ENCODE peak calls at places on chromosomes 1 and 21, in ten cellular contexts. One of them, this sample, is unnamed.

GRCh38 chr1:201230676-201231075 is 40.1 kb downstream of the IGFN1 start:
- DNase-seq in RWPE1: no peak
- DNase-seq in GM12865: no peak
- DNase-seq in AG09309: no peak
- DNase-seq in Calu3: no peak
- DNase-seq in right lobe of liver: no peak
- DNase-seq in IMR-90: no peak
- DNase-seq in GM12864: no peak
- DNase-seq in vagina: no peak
- DNase-seq in fibroblast of mammary gland: no peak
- DNase-seq in this sample: no peak

GRCh38 chr1:56647106-56647505 is 2.0 kb downstream of the PRKAA2 start:
- DNase-seq in RWPE1: no peak
- DNase-seq in GM12865: no peak
- DNase-seq in AG09309: no peak
- DNase-seq in Calu3: no peak
- DNase-seq in right lobe of liver: no peak
- DNase-seq in IMR-90: no peak
- DNase-seq in GM12864: no peak
- DNase-seq in vagina: no peak
- DNase-seq in fibroblast of mammary gland: no peak
- DNase-seq in this sample: no peak

GRCh38 chr1:78104322-78104721 is 58.6 kb downstream of the GIPC2 start:
- DNase-seq in RWPE1: no peak
- DNase-seq in GM12865: no peak
- DNase-seq in AG09309: no peak
- DNase-seq in Calu3: no peak
- DNase-seq in right lobe of liver: no peak
- DNase-seq in IMR-90: peak; percentile 81
- DNase-seq in GM12864: no peak
- DNase-seq in vagina: no peak
- DNase-seq in fibroblast of mammary gland: peak; percentile 96
- DNase-seq in this sample: no peak

GRCh38 chr1:235018161-235018560 is 110.5 kb downstream of the TOMM20 start:
- DNase-seq in RWPE1: peak; percentile 86
- DNase-seq in GM12865: no peak
- DNase-seq in AG09309: peak; percentile 94
- DNase-seq in Calu3: no peak
- DNase-seq in right lobe of liver: no peak
- DNase-seq in IMR-90: peak; percentile 98
- DNase-seq in GM12864: no peak
- DNase-seq in vagina: no peak
- DNase-seq in fibroblast of mammary gland: peak; percentile 97
- DNase-seq in this sample: no peak

GRCh38 chr1:106225406-106225805 is 831.1 kb upstream of the PRMT6 start:
- DNase-seq in RWPE1: no peak
- DNase-seq in GM12865: no peak
- DNase-seq in AG09309: no peak
- DNase-seq in Calu3: no peak
- DNase-seq in right lobe of liver: no peak
- DNase-seq in IMR-90: no peak
- DNase-seq in GM12864: no peak
- DNase-seq in vagina: no peak
- DNase-seq in fibroblast of mammary gland: no peak
- DNase-seq in this sample: no peak

GRCh38 chr1:61853545-61853944 is 111.3 kb downstream of the PATJ start:
- DNase-seq in RWPE1: no peak
- DNase-seq in GM12865: no peak
- DNase-seq in AG09309: peak; percentile 11
- DNase-seq in Calu3: no peak
- DNase-seq in right lobe of liver: no peak
- DNase-seq in IMR-90: peak; percentile 22
- DNase-seq in GM12864: no peak
- DNase-seq in vagina: no peak
- DNase-seq in fibroblast of mammary gland: peak; percentile 50
- DNase-seq in this sample: no peak

GRCh38 chr1:201359873-201360210 is 17.6 kb downstream of the TNNT2 start:
- DNase-seq in RWPE1: no peak
- DNase-seq in GM12865: no peak
- DNase-seq in AG09309: no peak
- DNase-seq in Calu3: no peak
- DNase-seq in right lobe of liver: peak; percentile 14
- DNase-seq in IMR-90: no peak
- DNase-seq in GM12864: no peak
- DNase-seq in vagina: no peak
- DNase-seq in fibroblast of mammary gland: no peak
- DNase-seq in this sample: no peak

GRCh38 chr1:54971317-54971791 is 9.1 kb upstream of the TMEM61 start:
- DNase-seq in RWPE1: peak; percentile 83
- DNase-seq in GM12865: peak; percentile 70
- DNase-seq in AG09309: no peak
- DNase-seq in Calu3: peak; percentile 49
- DNase-seq in right lobe of liver: no peak
- DNase-seq in IMR-90: peak; percentile 35
- DNase-seq in GM12864: peak; percentile 43
- DNase-seq in vagina: peak; percentile 67
- DNase-seq in fibroblast of mammary gland: peak; percentile 17
- DNase-seq in this sample: peak; percentile 49

GRCh38 chr21:31425158-31425557 is 81.1 kb upstream of the TIAM1 start:
- DNase-seq in RWPE1: no peak
- DNase-seq in GM12865: no peak
- DNase-seq in AG09309: no peak
- DNase-seq in Calu3: no peak
- DNase-seq in right lobe of liver: no peak
- DNase-seq in IMR-90: no peak
- DNase-seq in GM12864: no peak
- DNase-seq in vagina: no peak
- DNase-seq in fibroblast of mammary gland: no peak
- DNase-seq in this sample: no peak

GRCh38 chr21:46052703-46053651 is 44.9 kb upstream of the COL6A2 start:
- DNase-seq in RWPE1: no peak
- DNase-seq in GM12865: no peak
- DNase-seq in AG09309: peak; percentile 90
- DNase-seq in Calu3: no peak
- DNase-seq in right lobe of liver: no peak
- DNase-seq in IMR-90: peak; percentile 95
- DNase-seq in GM12864: no peak
- DNase-seq in vagina: peak; percentile 74
- DNase-seq in fibroblast of mammary gland: peak; percentile 98
- DNase-seq in this sample: no peak

GRCh38 chr1:59455206-59455605 is 158.3 kb downstream of the FGGY start:
- DNase-seq in RWPE1: peak; percentile 32
- DNase-seq in GM12865: no peak
- DNase-seq in AG09309: no peak
- DNase-seq in Calu3: no peak
- DNase-seq in right lobe of liver: no peak
- DNase-seq in IMR-90: peak; percentile 80
- DNase-seq in GM12864: no peak
- DNase-seq in vagina: no peak
- DNase-seq in fibroblast of mammary gland: peak; percentile 81
- DNase-seq in this sample: no peak

GRCh38 chr1:221816899-221817298 is 75.0 kb upstream of the DUSP10 start:
- DNase-seq in RWPE1: peak; percentile 51
- DNase-seq in GM12865: no peak
- DNase-seq in AG09309: peak; percentile 59
- DNase-seq in Calu3: no peak
- DNase-seq in right lobe of liver: no peak
- DNase-seq in IMR-90: peak; percentile 99
- DNase-seq in GM12864: no peak
- DNase-seq in vagina: no peak
- DNase-seq in fibroblast of mammary gland: peak; percentile 96
- DNase-seq in this sample: no peak

DNA sequence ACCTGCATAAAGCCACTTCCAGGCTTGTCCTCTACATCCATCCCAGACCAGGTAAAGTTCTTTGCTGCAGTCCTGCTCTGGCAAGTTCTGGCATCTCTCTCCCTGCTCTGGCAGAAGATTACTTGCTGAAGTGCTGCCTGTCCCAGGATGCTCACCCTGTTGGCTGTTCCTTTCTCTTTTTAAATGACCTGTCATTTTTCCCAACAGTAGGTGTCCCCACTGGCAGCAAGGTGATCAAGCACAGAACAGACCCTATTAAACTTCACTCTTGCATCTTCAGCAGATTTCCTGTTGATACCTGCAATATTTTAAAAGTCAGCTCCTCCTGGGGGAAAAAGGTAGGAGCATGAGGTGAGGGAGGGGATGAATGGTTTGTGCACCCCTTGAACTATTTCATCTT is 332.6 kb downstream of the PBX1 start:
- DNase-seq in RWPE1: no peak
- DNase-seq in GM12865: no peak
- DNase-seq in AG09309: no peak
- DNase-seq in Calu3: no peak
- DNase-seq in right lobe of liver: no peak
- DNase-seq in IMR-90: no peak
- DNase-seq in GM12864: no peak
- DNase-seq in vagina: no peak
- DNase-seq in fibroblast of mammary gland: no peak
- DNase-seq in this sample: no peak
- TF ChIP-seq CTCF in RWPE1: no peak
- TF ChIP-seq CTCF in GM12865: no peak
- TF ChIP-seq CTCF in AG09309: no peak
- TF ChIP-seq CTCF in Calu3: no peak
- TF ChIP-seq CTCF in right lobe of liver: no peak
- TF ChIP-seq CTCF in IMR-90: no peak
- TF ChIP-seq CTCF in GM12864: no peak
- TF ChIP-seq CTCF in vagina: no peak
- TF ChIP-seq CTCF in fibroblast of mammary gland: no peak
- TF ChIP-seq CTCF in this sample: no peak

DNA sequence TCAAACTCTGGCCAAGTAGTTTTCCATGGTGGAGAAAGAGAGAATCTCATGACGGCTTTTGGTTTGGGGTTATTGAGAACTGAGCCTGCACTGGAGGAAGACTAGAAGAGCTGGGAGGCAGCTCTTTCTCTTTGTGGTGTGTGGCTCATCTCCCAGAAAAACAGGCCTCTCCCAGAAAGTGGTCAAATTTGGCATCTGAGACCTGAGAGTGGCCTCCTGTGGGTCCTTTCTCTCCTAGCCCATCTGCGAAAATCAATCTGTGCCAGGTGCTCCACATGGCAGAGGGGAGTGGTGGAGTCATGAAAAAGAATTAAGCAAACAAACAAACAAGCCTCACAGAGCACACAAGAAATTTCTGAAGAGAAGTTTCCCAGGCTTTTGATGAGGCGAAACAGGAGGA is 305.0 kb downstream of the ST6GALNAC3 start:
- DNase-seq in RWPE1: no peak
- DNase-seq in GM12865: no peak
- DNase-seq in AG09309: no peak
- DNase-seq in Calu3: no peak
- DNase-seq in right lobe of liver: no peak
- DNase-seq in IMR-90: no peak
- DNase-seq in GM12864: no peak
- DNase-seq in vagina: no peak
- DNase-seq in fibroblast of mammary gland: no peak
- DNase-seq in this sample: no peak
- TF ChIP-seq CTCF in RWPE1: no peak
- TF ChIP-seq CTCF in GM12865: no peak
- TF ChIP-seq CTCF in AG09309: no peak
- TF ChIP-seq CTCF in Calu3: no peak
- TF ChIP-seq CTCF in right lobe of liver: no peak
- TF ChIP-seq CTCF in IMR-90: no peak
- TF ChIP-seq CTCF in GM12864: no peak
- TF ChIP-seq CTCF in vagina: no peak
- TF ChIP-seq CTCF in fibroblast of mammary gland: no peak
- TF ChIP-seq CTCF in this sample: no peak

GRCh38 chr1:16043521-16043920 is at the start of gene CLCNKB:
- DNase-seq in RWPE1: no peak
- DNase-seq in GM12865: no peak
- DNase-seq in AG09309: no peak
- DNase-seq in Calu3: no peak
- DNase-seq in right lobe of liver: no peak
- DNase-seq in IMR-90: no peak
- DNase-seq in GM12864: no peak
- DNase-seq in vagina: no peak
- DNase-seq in fibroblast of mammary gland: no peak
- DNase-seq in this sample: no peak

GRCh38 chr1:16043950-16044349 is 368 bp downstream of the CLCNKB start:
- DNase-seq in RWPE1: no peak
- DNase-seq in GM12865: no peak
- DNase-seq in AG09309: no peak
- DNase-seq in Calu3: no peak
- DNase-seq in right lobe of liver: no peak
- DNase-seq in IMR-90: no peak
- DNase-seq in GM12864: no peak
- DNase-seq in vagina: no peak
- DNase-seq in fibroblast of mammary gland: no peak
- DNase-seq in this sample: no peak

GRCh38 chr1:16038620-16038912 is 5.0 kb upstream of the CLCNKB start:
- DNase-seq in RWPE1: peak; percentile 56
- DNase-seq in GM12865: no peak
- DNase-seq in AG09309: no peak
- DNase-seq in Calu3: peak; percentile 46
- DNase-seq in right lobe of liver: no peak
- DNase-seq in IMR-90: no peak
- DNase-seq in GM12864: no peak
- DNase-seq in vagina: no peak
- DNase-seq in fibroblast of mammary gland: no peak
- DNase-seq in this sample: no peak

GRCh38 chr1:16041200-16041599 is 2.4 kb upstream of the CLCNKB start:
- DNase-seq in RWPE1: no peak
- DNase-seq in GM12865: no peak
- DNase-seq in AG09309: no peak
- DNase-seq in Calu3: no peak
- DNase-seq in right lobe of liver: no peak
- DNase-seq in IMR-90: no peak
- DNase-seq in GM12864: no peak
- DNase-seq in vagina: no peak
- DNase-seq in fibroblast of mammary gland: no peak
- DNase-seq in this sample: no peak

DNA sequence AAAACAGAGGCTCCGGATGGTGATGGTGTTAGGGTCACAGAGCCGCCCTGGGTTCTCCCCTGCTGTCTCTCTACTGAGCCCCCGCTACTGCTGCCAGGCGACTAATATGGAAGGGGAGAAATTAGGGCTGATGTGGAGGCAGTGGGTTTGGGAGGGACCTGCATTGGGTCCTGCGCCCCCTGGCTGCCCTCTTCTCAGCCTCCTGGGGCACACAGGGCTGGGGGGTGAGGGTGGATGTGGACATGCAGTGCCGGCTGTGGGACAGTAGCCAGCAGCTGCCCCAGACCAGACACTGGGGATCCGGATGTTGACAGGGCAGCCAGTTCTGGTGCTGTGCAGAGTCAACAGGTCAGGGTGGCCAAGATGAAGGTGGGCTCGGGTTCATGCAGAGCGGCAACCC is 1.5 kb upstream of the CLCNKB start:
- DNase-seq in RWPE1: no peak
- DNase-seq in GM12865: no peak
- DNase-seq in AG09309: no peak
- DNase-seq in Calu3: no peak
- DNase-seq in right lobe of liver: no peak
- DNase-seq in IMR-90: no peak
- DNase-seq in GM12864: no peak
- DNase-seq in vagina: no peak
- DNase-seq in fibroblast of mammary gland: no peak
- DNase-seq in this sample: no peak
- TF ChIP-seq CTCF in RWPE1: no peak
- TF ChIP-seq CTCF in GM12865: no peak
- TF ChIP-seq CTCF in AG09309: no peak
- TF ChIP-seq CTCF in Calu3: no peak
- TF ChIP-seq CTCF in right lobe of liver: no peak
- TF ChIP-seq CTCF in IMR-90: no peak
- TF ChIP-seq CTCF in GM12864: no peak
- TF ChIP-seq CTCF in vagina: no peak
- TF ChIP-seq CTCF in fibroblast of mammary gland: no peak
- TF ChIP-seq CTCF in this sample: peak; percentile 3

GRCh38 chr1:30467101-30467500 is 256.3 kb downstream of the MATN1 start:
- DNase-seq in RWPE1: no peak
- DNase-seq in GM12865: no peak
- DNase-seq in AG09309: no peak
- DNase-seq in Calu3: no peak
- DNase-seq in right lobe of liver: no peak
- DNase-seq in IMR-90: no peak
- DNase-seq in GM12864: no peak
- DNase-seq in vagina: no peak
- DNase-seq in fibroblast of mammary gland: no peak
- DNase-seq in this sample: no peak
- TF ChIP-seq CTCF in RWPE1: no peak
- TF ChIP-seq CTCF in GM12865: no peak
- TF ChIP-seq CTCF in AG09309: no peak
- TF ChIP-seq CTCF in Calu3: no peak
- TF ChIP-seq CTCF in right lobe of liver: no peak
- TF ChIP-seq CTCF in IMR-90: no peak
- TF ChIP-seq CTCF in GM12864: no peak
- TF ChIP-seq CTCF in vagina: no peak
- TF ChIP-seq CTCF in fibroblast of mammary gland: no peak
- TF ChIP-seq CTCF in this sample: no peak